ENCODE peak calls at places on chromosome 1, in four cellular contexts. One of them, this sample, is unnamed.

GRCh38 chr1:228989992-228990827 is 254.9 kb downstream of the RHOU start:
- DNase-seq in GM12892: no peak
- DNase-seq in transverse colon: peak
- DNase-seq in breast epithelium: no peak
- DNase-seq in this sample: no peak

GRCh38 chr1:151832318-151832984 is 849 bp upstream of the RORC start:
- DNase-seq in GM12892: no peak
- DNase-seq in transverse colon: peak
- DNase-seq in breast epithelium: peak
- DNase-seq in this sample: no peak

GRCh38 chr1:180906511-180906910 is 6.2 kb upstream of the KIAA1614 start:
- DNase-seq in GM12892: no peak
- DNase-seq in transverse colon: no peak
- DNase-seq in breast epithelium: no peak
- DNase-seq in this sample: no peak

GRCh38 chr1:226697151-226697575 is 41.9 kb downstream of the ITPKB start:
- DNase-seq in GM12892: no peak
- DNase-seq in transverse colon: no peak
- DNase-seq in breast epithelium: no peak
- DNase-seq in this sample: no peak

GRCh38 chr1:231338270-231339128 is at the start of gene SPRTN:
- DNase-seq in GM12892: peak
- DNase-seq in transverse colon: no peak
- DNase-seq in breast epithelium: no peak
- DNase-seq in this sample: peak

GRCh38 chr1:198168180-198168579 is 11.4 kb downstream of the NEK7 start:
- DNase-seq in GM12892: no peak
- DNase-seq in transverse colon: no peak
- DNase-seq in breast epithelium: no peak
- DNase-seq in this sample: no peak

GRCh38 chr1:202018476-202019234 is 8.3 kb downstream of the ELF3 start:
- DNase-seq in GM12892: no peak
- DNase-seq in transverse colon: peak
- DNase-seq in breast epithelium: peak
- DNase-seq in this sample: no peak

GRCh38 chr1:97759078-97759477 is 161.8 kb downstream of the DPYD start:
- DNase-seq in GM12892: no peak
- DNase-seq in transverse colon: no peak
- DNase-seq in breast epithelium: no peak
- DNase-seq in this sample: no peak

GRCh38 chr1:230308039-230308438 is 118.1 kb downstream of the PGBD5 start:
- DNase-seq in GM12892: no peak
- DNase-seq in transverse colon: peak
- DNase-seq in breast epithelium: peak
- DNase-seq in this sample: no peak

GRCh38 chr1:240765732-240766363 is 153.9 kb upstream of the GREM2 start:
- DNase-seq in GM12892: no peak
- DNase-seq in transverse colon: no peak
- DNase-seq in breast epithelium: no peak
- DNase-seq in this sample: no peak

GRCh38 chr1:223039990-223040389 is 103.1 kb downstream of the TLR5 start:
- DNase-seq in GM12892: no peak
- DNase-seq in transverse colon: no peak
- DNase-seq in breast epithelium: no peak
- DNase-seq in this sample: no peak

GRCh38 chr1:75764057-75764655 is 21.9 kb upstream of the RABGGTB start:
- DNase-seq in GM12892: no peak
- DNase-seq in transverse colon: no peak
- DNase-seq in breast epithelium: no peak
- DNase-seq in this sample: no peak

GRCh38 chr1:221781102-221781744 is 39.3 kb upstream of the DUSP10 start:
- DNase-seq in GM12892: no peak
- DNase-seq in transverse colon: no peak
- DNase-seq in breast epithelium: no peak
- DNase-seq in this sample: no peak

GRCh38 chr1:115184951-115185331 is 95.6 kb upstream of the TSPAN2 start:
- DNase-seq in GM12892: no peak
- DNase-seq in transverse colon: no peak
- DNase-seq in breast epithelium: no peak
- DNase-seq in this sample: no peak

GRCh38 chr1:33149453-33150190 is 32.2 kb downstream of the TRIM62 start:
- DNase-seq in GM12892: no peak
- DNase-seq in transverse colon: peak
- DNase-seq in breast epithelium: peak
- DNase-seq in this sample: no peak

GRCh38 chr1:220407101-220407683 is 120.7 kb upstream of the MARK1 start:
- DNase-seq in GM12892: no peak
- DNase-seq in transverse colon: no peak
- DNase-seq in breast epithelium: no peak
- DNase-seq in this sample: no peak

GRCh38 chr1:110203021-110203661 is 7.0 kb upstream of the KCNC4 start:
- DNase-seq in GM12892: peak
- DNase-seq in transverse colon: peak
- DNase-seq in breast epithelium: no peak
- DNase-seq in this sample: peak

GRCh38 chr1:20187103-20187812 is 940 bp upstream of the PLA2G2C start:
- DNase-seq in GM12892: no peak
- DNase-seq in transverse colon: peak
- DNase-seq in breast epithelium: peak
- DNase-seq in this sample: no peak

GRCh38 chr1:203954788-203955552 is 93.6 kb downstream of the SNRPE start:
- DNase-seq in GM12892: no peak
- DNase-seq in transverse colon: no peak
- DNase-seq in breast epithelium: no peak
- DNase-seq in this sample: no peak

GRCh38 chr1:100034465-100034864 is 64.7 kb downstream of the SLC35A3 start:
- DNase-seq in GM12892: no peak
- DNase-seq in transverse colon: no peak
- DNase-seq in breast epithelium: no peak
- DNase-seq in this sample: no peak

GRCh38 chr1:9108056-9108665 is 20.7 kb downstream of the GPR157 start:
- DNase-seq in GM12892: no peak
- DNase-seq in transverse colon: no peak
- DNase-seq in breast epithelium: no peak
- DNase-seq in this sample: no peak

GRCh38 chr1:177383715-177384114 is 213.0 kb downstream of the BRINP2 start:
- DNase-seq in GM12892: no peak
- DNase-seq in transverse colon: no peak
- DNase-seq in breast epithelium: no peak
- DNase-seq in this sample: no peak

GRCh38 chr1:184567648-184568047 is 180.8 kb downstream of the C1orf21 start:
- DNase-seq in GM12892: no peak
- DNase-seq in transverse colon: no peak
- DNase-seq in breast epithelium: no peak
- DNase-seq in this sample: no peak

GRCh38 chr1:32273389-32274208 is 18.3 kb upstream of the HDAC1 start:
- DNase-seq in GM12892: no peak
- DNase-seq in transverse colon: peak
- DNase-seq in breast epithelium: no peak
- DNase-seq in this sample: no peak

GRCh38 chr1:180953791-180954721 is 41.4 kb downstream of the KIAA1614 start:
- DNase-seq in GM12892: peak
- DNase-seq in transverse colon: peak
- DNase-seq in breast epithelium: no peak
- DNase-seq in this sample: peak

GRCh38 chr1:187985897-187986654 is 1157.3 kb downstream of the PLA2G4A start:
- DNase-seq in GM12892: no peak
- DNase-seq in transverse colon: no peak
- DNase-seq in breast epithelium: no peak
- DNase-seq in this sample: no peak

GRCh38 chr1:181469829-181470228 is 13.5 kb upstream of the CACNA1E start:
- DNase-seq in GM12892: no peak
- DNase-seq in transverse colon: no peak
- DNase-seq in breast epithelium: no peak
- DNase-seq in this sample: no peak

GRCh38 chr1:161486806-161487482 is 18.3 kb upstream of the FCGR2A start:
- DNase-seq in GM12892: no peak
- DNase-seq in transverse colon: peak
- DNase-seq in breast epithelium: no peak
- DNase-seq in this sample: peak

GRCh38 chr1:95233737-95234493 is at the start of gene RWDD3:
- DNase-seq in GM12892: peak
- DNase-seq in transverse colon: peak
- DNase-seq in breast epithelium: peak
- DNase-seq in this sample: peak
- TF ChIP-seq POLR2AphosphoS5 in GM12892: peak
- TF ChIP-seq POLR2AphosphoS5 in transverse colon: peak
- TF ChIP-seq POLR2AphosphoS5 in breast epithelium: peak
- TF ChIP-seq POLR2AphosphoS5 in this sample: peak

GRCh38 chr1:15412843-15413242 is 3.2 kb downstream of the EFHD2 start:
- DNase-seq in GM12892: no peak
- DNase-seq in transverse colon: peak
- DNase-seq in breast epithelium: no peak
- DNase-seq in this sample: no peak
- TF ChIP-seq POLR2AphosphoS5 in GM12892: no peak
- TF ChIP-seq POLR2AphosphoS5 in transverse colon: no peak
- TF ChIP-seq POLR2AphosphoS5 in breast epithelium: no peak
- TF ChIP-seq POLR2AphosphoS5 in this sample: no peak

DNA sequence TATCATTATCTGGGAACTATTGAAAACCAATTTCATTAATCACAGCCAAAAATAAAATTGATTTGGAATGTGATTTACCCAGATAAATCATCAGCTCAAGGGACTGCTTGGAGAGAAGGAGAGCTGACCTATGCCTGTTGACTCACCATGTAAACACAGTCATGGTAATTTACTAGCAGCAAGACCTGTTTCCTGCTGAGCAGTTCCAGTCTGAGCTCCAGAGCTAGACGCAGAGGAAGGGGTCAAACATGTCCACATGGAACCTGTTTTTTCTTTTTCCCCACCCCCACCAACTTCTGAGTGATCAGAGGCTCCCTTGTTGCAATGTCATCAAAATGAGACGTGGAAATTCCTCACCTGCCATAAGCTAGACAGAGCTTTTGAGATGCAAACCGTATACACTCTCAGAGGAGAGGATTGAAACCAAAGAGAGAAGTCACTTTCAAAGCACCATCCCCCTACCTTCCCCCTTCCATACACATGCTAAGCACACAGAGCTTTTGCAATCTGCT is 56.0 kb upstream of the PTGFRN start:
- DNase-seq in GM12892: no peak
- DNase-seq in transverse colon: peak
- DNase-seq in breast epithelium: peak
- DNase-seq in this sample: no peak
- TF ChIP-seq POLR2AphosphoS5 in GM12892: no peak
- TF ChIP-seq POLR2AphosphoS5 in transverse colon: no peak
- TF ChIP-seq POLR2AphosphoS5 in breast epithelium: no peak
- TF ChIP-seq POLR2AphosphoS5 in this sample: no peak

DNA sequence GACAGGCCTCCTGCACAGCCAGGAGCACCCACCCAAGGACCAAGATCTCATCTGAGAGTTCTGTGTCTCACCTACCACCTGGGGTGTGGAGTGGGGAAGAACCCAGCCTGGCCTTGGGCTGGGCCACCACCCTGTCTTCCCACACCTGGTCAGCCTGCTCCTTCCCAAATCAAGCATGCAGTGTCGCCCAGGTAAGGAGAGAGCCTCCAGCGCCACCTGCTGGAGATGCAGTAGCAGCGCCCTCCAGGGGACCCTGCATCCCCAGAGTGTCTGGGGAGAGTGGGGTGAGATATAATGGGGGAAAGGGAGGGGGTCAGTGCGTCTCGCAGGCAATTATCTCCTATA is 32.3 kb downstream of the KIAA2013 start:
- DNase-seq in GM12892: peak
- DNase-seq in transverse colon: peak
- DNase-seq in breast epithelium: no peak
- DNase-seq in this sample: peak
- TF ChIP-seq POLR2AphosphoS5 in GM12892: no peak
- TF ChIP-seq POLR2AphosphoS5 in transverse colon: no peak
- TF ChIP-seq POLR2AphosphoS5 in breast epithelium: no peak
- TF ChIP-seq POLR2AphosphoS5 in this sample: no peak

GRCh38 chr1:1354271-1355247 is 3.8 kb downstream of the MXRA8 start:
- DNase-seq in GM12892: no peak
- DNase-seq in transverse colon: no peak
- DNase-seq in breast epithelium: no peak
- DNase-seq in this sample: no peak
- TF ChIP-seq POLR2AphosphoS5 in GM12892: no peak
- TF ChIP-seq POLR2AphosphoS5 in transverse colon: no peak
- TF ChIP-seq POLR2AphosphoS5 in breast epithelium: no peak
- TF ChIP-seq POLR2AphosphoS5 in this sample: no peak

This sample was measured in GM12891.